ENCODE peak calls at places on chromosomes 4 and X, in eight cellular contexts. X is foreskin fibroblast, Z is GM12878, D is GM06990, Y is tibial artery, P is body of pancreas, L is lower lobe of right lung, C is retinal pigment epithelial cell. T is an unnamed sample.

GRCh38 chr4:172986114-172986513 is 182.5 kb upstream of the GALNT7 start:
- DNase-seq in X (no peak), Z (peak; percentile 13), D (peak; percentile 68), Y (no peak), P (no peak), L (no peak), C (no peak), T (peak; percentile 81)

GRCh38 chr4:76197971-76198410 is 15.6 kb downstream of the SCARB2 start:
- DNase-seq in X (peak; percentile 30), Z (no peak), D (peak; percentile 50), Y (peak; percentile 63), P (peak; percentile 48), L (peak; percentile 59), C (peak; percentile 74), T (peak; percentile 57)

GRCh38 chrX:72308566-72309296 is 3.0 kb upstream of the CITED1 start:
- DNase-seq in X (peak; percentile 42), Z (no peak), D (peak; percentile 42), Y (peak; percentile 40), P (peak; percentile 62), L (peak; percentile 53), C (no peak), T (no peak)

GRCh38 chrX:65406532-65406931 is 128.1 kb downstream of the LAS1L start:
- DNase-seq in X (no peak), Z (no peak), D (no peak), Y (no peak), P (no peak), L (no peak), C (no peak), T (peak; percentile 18)

GRCh38 chr4:106773106-106773905 is 262.8 kb downstream of the DKK2 start:
- DNase-seq in X (peak; percentile 56), Z (no peak), D (no peak), Y (no peak), P (no peak), L (no peak), C (no peak), T (no peak)

GRCh38 chrX:121179972-121180371 is 132.6 kb downstream of the GLUD2 start:
- DNase-seq in X (no peak), Z (no peak), D (no peak), Y (no peak), P (peak; percentile 12), L (no peak), C (peak; percentile 5), T (no peak)

GRCh38 chrX:10660171-10660570 is 39.8 kb upstream of the MID1 start:
- DNase-seq in X (no peak), Z (no peak), D (no peak), Y (no peak), P (no peak), L (no peak), C (no peak), T (no peak)

GRCh38 chrX:153884136-153885076 is 1.6 kb downstream of the L1CAM start:
- DNase-seq in X (no peak), Z (no peak), D (peak; percentile 0), Y (no peak), P (no peak), L (no peak), C (no peak), T (no peak)

GRCh38 chr4:1983846-1984405 is 24.8 kb downstream of the NELFA start:
- DNase-seq in X (no peak), Z (no peak), D (no peak), Y (no peak), P (peak; percentile 41), L (no peak), C (no peak), T (no peak)

GRCh38 chr4:41745292-41746024 is 3.1 kb downstream of the PHOX2B start:
- DNase-seq in X (no peak), Z (no peak), D (no peak), Y (no peak), P (no peak), L (no peak), C (no peak), T (no peak)

GRCh38 chr4:7985891-7986441 is 46.3 kb upstream of the AFAP1 start:
- DNase-seq in X (no peak), Z (no peak), D (no peak), Y (no peak), P (no peak), L (no peak), C (no peak), T (no peak)

GRCh38 chrX:56765816-56766553 is 36.9 kb downstream of the NBDY start:
- DNase-seq in X (no peak), Z (no peak), D (no peak), Y (no peak), P (no peak), L (no peak), C (no peak), T (no peak)

GRCh38 chr4:156977435-156978160 is 6.0 kb upstream of the PDGFC start:
- DNase-seq in X (peak; percentile 98), Z (no peak), D (no peak), Y (no peak), P (no peak), L (no peak), C (no peak), T (no peak)

GRCh38 chrX:20481632-20482031 is 214.9 kb upstream of the RPS6KA3 start:
- DNase-seq in X (no peak), Z (no peak), D (no peak), Y (no peak), P (no peak), L (no peak), C (no peak), T (no peak)

GRCh38 chr4:124499266-124499665 is 213.3 kb downstream of the ANKRD50 start:
- DNase-seq in X (no peak), Z (no peak), D (no peak), Y (no peak), P (no peak), L (no peak), C (no peak), T (no peak)

GRCh38 chrX:110286126-110286525 is 31.8 kb downstream of the AMMECR1 start:
- DNase-seq in X (peak; percentile 74), Z (no peak), D (no peak), Y (no peak), P (no peak), L (no peak), C (peak; percentile 43), T (no peak)

GRCh38 chrX:55006827-55007621 is 6.9 kb downstream of the APEX2 start:
- DNase-seq in X (no peak), Z (no peak), D (no peak), Y (no peak), P (no peak), L (no peak), C (no peak), T (no peak)

GRCh38 chrX:56248492-56248891 is 16.3 kb downstream of the KLF8 start:
- DNase-seq in X (no peak), Z (peak; percentile 40), D (no peak), Y (peak; percentile 21), P (peak; percentile 57), L (peak; percentile 47), C (no peak), T (peak; percentile 73)

GRCh38 chr4:109411964-109412363 is 21.7 kb upstream of the SEC24B start:
- DNase-seq in X (no peak), Z (no peak), D (no peak), Y (no peak), P (peak; percentile 32), L (no peak), C (no peak), T (no peak)

GRCh38 chr4:121338506-121338905 is 42.3 kb downstream of the QRFPR start:
- DNase-seq in X (no peak), Z (no peak), D (no peak), Y (no peak), P (no peak), L (no peak), C (no peak), T (no peak)

GRCh38 chr4:89114100-89114499 is 2.8 kb downstream of the TIGD2 start:
- DNase-seq in X (no peak), Z (peak; percentile 24), D (no peak), Y (no peak), P (no peak), L (no peak), C (no peak), T (peak; percentile 49)

DNA sequence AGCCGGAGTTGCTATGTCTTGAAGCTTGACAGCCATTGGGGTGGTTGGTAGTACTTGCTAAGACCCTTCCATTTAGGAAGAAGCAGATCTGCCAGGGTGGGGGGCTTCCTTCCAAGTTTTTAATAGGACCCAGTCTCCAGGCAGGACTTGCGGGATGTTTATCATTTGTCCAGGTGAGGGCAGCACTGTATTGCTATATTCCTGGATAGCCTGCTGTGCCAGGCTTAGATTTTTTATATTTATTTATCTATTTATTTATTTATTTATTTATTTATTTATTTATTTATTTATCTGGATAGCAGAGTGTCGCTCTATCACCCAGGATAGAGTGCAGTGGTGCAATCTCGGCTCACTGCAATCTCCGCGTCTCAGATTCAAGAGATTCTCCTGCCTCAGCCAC is 87.4 kb upstream of the CT45A1 start:
- DNase-seq in X (no peak), Z (no peak), D (no peak), Y (no peak), P (no peak), L (no peak), C (no peak), T (peak; percentile 2)
- TF ChIP-seq CTCF in X (no peak), Z (no peak), D (peak; percentile 35), Y (no peak), P (no peak), L (peak; percentile 12), C (no peak), T (no peak)

GRCh38 chr4:85823295-85823694 is 348.3 kb downstream of the ARHGAP24 start:
- DNase-seq in X (no peak), Z (no peak), D (no peak), Y (no peak), P (no peak), L (no peak), C (peak; percentile 6), T (no peak)
- H3K4me3 ChIP-seq in X (no peak overlapping the region), Z (no peak overlapping the region), D (no peak overlapping the region), Y (no peak overlapping the region), P (no peak overlapping the region), L (no peak overlapping the region), C (no peak overlapping the region), T (no peak overlapping the region)

DNA sequence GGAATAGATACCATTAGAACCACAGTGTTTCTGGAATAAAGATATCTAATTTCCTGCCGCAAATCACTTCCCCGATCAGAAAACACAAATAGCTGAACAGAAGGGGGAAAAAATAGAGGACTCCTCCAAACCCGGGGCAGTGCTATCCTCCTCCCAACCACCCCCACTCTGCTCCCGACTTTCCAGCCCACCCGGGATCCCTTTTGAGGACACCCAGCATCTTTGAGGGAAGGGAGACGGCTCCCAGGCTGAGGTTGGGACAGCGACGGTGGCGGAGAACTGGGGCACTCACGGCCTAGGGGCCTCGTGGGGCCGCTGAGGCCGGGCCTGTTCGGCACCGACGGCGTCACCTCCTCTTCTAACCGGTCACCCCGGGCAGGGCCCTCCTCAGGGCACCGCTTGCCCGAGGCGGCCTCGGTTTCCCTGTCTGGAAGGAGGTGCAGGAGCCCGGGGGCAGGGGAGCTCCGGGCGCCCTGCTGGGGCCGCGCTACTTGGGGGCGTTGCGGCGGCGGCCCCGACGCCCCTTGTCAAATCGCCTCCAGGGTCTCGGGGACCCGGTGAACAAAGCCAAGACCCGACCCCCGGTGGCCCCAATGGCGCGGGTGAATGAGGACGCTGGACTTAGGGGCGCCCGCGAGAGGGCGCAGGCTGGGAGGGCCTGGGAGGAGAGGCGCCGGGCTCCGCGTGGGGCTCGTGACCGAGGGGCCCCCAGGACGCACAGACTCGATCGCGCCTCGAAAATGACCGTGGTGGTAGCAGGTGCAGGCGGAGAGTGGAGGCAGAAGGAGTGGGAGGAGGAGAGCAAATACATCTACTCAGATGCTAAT is 6.9 kb upstream of the ARX start:
- DNase-seq in X (no peak), Z (no peak), D (no peak), Y (no peak), P (no peak), L (no peak), C (no peak), T (no peak)
- TF ChIP-seq CTCF in X (no peak), Z (peak; percentile 11), D (peak; percentile 28), Y (no peak), P (no peak), L (no peak), C (peak; percentile 39), T (no peak)

GRCh38 chrX:43881410-43882293 is 598 bp downstream of the MAOB start:
- DNase-seq in X (no peak), Z (no peak), D (no peak), Y (peak; percentile 37), P (peak; percentile 47), L (no peak), C (no peak), T (no peak)
- H3K4me3 ChIP-seq in X (no peak overlapping the region), Z (no peak overlapping the region), D (no peak overlapping the region), Y (peak overlapping the region; percentile 59), P (no peak overlapping the region), L (peak overlapping the region; percentile 46), C (peak overlapping the region; percentile 29), T (no peak overlapping the region)

T was measured in GM12865.